ENCODE peak calls at places on chromosomes 3 and 15, in nine cellular contexts. B, E, S, V, R, L, Z, M and X are unnamed samples.

GRCh38 chr15:38651328-38652038 is 86.9 kb upstream of the RASGRP1 start:
- DNase-seq in M (no peak), S (no peak), R (no peak), Z (no peak), L (no peak), B (no peak), E (peak), V (no peak), X (no peak)

GRCh38 chr15:59999558-60000112 is 4.5 kb upstream of the FOXB1 start:
- DNase-seq in S (no peak), L (no peak), M (no peak), V (no peak), Z (no peak), R (no peak), B (no peak), E (no peak), X (no peak)

GRCh38 chr3:167066977-167067843 is 312.9 kb downstream of the ZBBX start:
- DNase-seq in Z (no peak), L (no peak), S (no peak), B (no peak), V (peak), R (no peak), E (no peak), M (no peak), X (no peak)

GRCh38 chr3:71512000-71512399 is 71.5 kb downstream of the FOXP1 start:
- DNase-seq in V (no peak), R (no peak), M (no peak), S (no peak), L (no peak), B (no peak), Z (no peak), E (peak), X (no peak)

GRCh38 chr3:12902181-12902999 is 61.0 kb upstream of the RPL32 start:
- DNase-seq in L (no peak), B (no peak), R (no peak), V (peak), M (no peak), Z (no peak), S (no peak), E (no peak), X (no peak)

GRCh38 chr3:98901032-98901464 is 447 bp downstream of the DCBLD2 start:
- DNase-seq in E (no peak), L (peak), V (peak), R (peak), Z (peak), B (peak), M (peak), S (peak), X (no peak)

GRCh38 chr3:101279765-101280385 is 40.5 kb downstream of the IMPG2 start:
- DNase-seq in V (no peak), E (no peak), B (no peak), Z (no peak), L (no peak), R (no peak), M (no peak), S (peak), X (no peak)

GRCh38 chr3:132804498-132804897 is 82.3 kb upstream of the NPHP3 start:
- DNase-seq in Z (no peak), S (peak), V (no peak), L (peak), E (no peak), R (no peak), M (no peak), B (no peak), X (no peak)

GRCh38 chr3:46948830-46949671 is 27.5 kb downstream of the CCDC12 start:
- DNase-seq in L (no peak), Z (no peak), E (peak), B (no peak), R (peak), V (peak), M (no peak), S (no peak), X (no peak)

GRCh38 chr15:59406446-59406845 is 31.5 kb upstream of the FAM81A start:
- DNase-seq in S (no peak), L (no peak), V (no peak), M (no peak), B (no peak), Z (no peak), E (no peak), R (no peak), X (no peak)

GRCh38 chr3:192816274-192816853 is 89.0 kb upstream of the FGF12 start:
- DNase-seq in Z (peak), L (peak), V (no peak), R (peak), M (no peak), S (peak), B (no peak), E (no peak), X (no peak)

GRCh38 chr3:42983927-42984326 is 4.8 kb downstream of the GASK1A start:
- DNase-seq in L (no peak), S (peak), M (no peak), Z (no peak), R (no peak), B (no peak), E (no peak), V (no peak), X (no peak)

GRCh38 chr3:57956119-57956832 is 51.9 kb upstream of the FLNB start:
- DNase-seq in M (no peak), B (no peak), V (no peak), R (peak), S (peak), Z (peak), E (no peak), L (peak), X (no peak)

GRCh38 chr3:142724682-142725351 is 983 bp downstream of the TRPC1 start:
- DNase-seq in B (peak), E (peak), L (no peak), V (peak), Z (peak), S (peak), R (peak), M (peak), X (peak)

GRCh38 chr15:67879440-67880129 is 39.7 kb upstream of the RNU6-1 start:
- DNase-seq in Z (no peak), E (no peak), V (no peak), B (no peak), M (no peak), L (no peak), S (no peak), R (no peak), X (no peak)

GRCh38 chr3:186519021-186519658 is 25.0 kb downstream of the CRYGS start:
- DNase-seq in L (no peak), V (no peak), S (no peak), R (no peak), M (no peak), E (peak), Z (no peak), B (no peak), X (no peak)

GRCh38 chr3:50648944-50649343 is 25.8 kb upstream of the DOCK3 start:
- DNase-seq in V (no peak), B (no peak), L (no peak), S (no peak), Z (no peak), M (no peak), E (no peak), R (no peak), X (no peak)

GRCh38 chr3:105368575-105369500 is 2.1 kb downstream of the ALCAM start:
- DNase-seq in V (peak), B (peak), E (peak), L (peak), R (peak), M (peak), Z (peak), S (peak), X (no peak)

GRCh38 chr3:151460240-151460639 is 621 bp downstream of the IGSF10 start:
- DNase-seq in Z (no peak), L (peak), B (no peak), V (no peak), S (peak), R (no peak), E (no peak), M (no peak), X (no peak)

GRCh38 chr15:99536422-99537033 is 29.3 kb upstream of the MEF2A start:
- DNase-seq in S (peak), B (peak), E (no peak), M (peak), Z (peak), L (peak), R (no peak), V (no peak), X (no peak)

GRCh38 chr3:71510485-71510884 is 73.0 kb downstream of the FOXP1 start:
- DNase-seq in B (no peak), S (peak), L (peak), V (no peak), M (no peak), E (no peak), Z (peak), R (peak), X (no peak)

GRCh38 chr3:183253961-183254815 is 1.1 kb downstream of the B3GNT5 start:
- DNase-seq in L (peak), V (peak), E (no peak), M (peak), S (peak), B (peak), R (peak), Z (peak), X (no peak)

DNA sequence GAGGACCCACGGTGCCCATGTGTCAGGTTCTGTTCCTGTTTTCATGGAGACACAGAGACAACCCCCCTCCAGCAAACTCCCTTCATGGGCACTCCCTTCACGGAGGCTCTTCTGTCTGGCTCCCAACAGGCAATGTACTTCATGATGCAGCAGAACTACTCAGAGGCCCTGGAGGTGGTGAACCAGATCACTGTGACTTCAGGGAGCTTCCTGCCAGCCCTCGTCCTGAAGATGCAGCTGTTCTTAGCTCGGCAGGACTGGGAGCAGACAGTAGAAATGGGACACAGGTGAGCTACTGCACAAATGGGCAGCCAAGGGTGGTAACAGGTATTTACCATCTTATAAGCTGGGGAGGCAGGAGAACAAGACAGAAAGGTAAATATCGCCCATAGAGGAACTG is 7.0 kb downstream of the TTC21A start:
- DNase-seq in B (no peak), S (no peak), V (no peak), R (no peak), M (no peak), Z (no peak), E (no peak), L (no peak), X (no peak)
- H3K4me3 ChIP-seq in B (no peak), S (no peak), V (no peak), R (no peak), M (no peak), Z (no peak), E (no peak), L (no peak), X (no peak)

GRCh38 chr3:10173926-10174435 is 9.3 kb downstream of the IRAK2 start:
- DNase-seq in V (peak), L (peak), E (peak), B (peak), Z (peak), M (peak), R (peak), S (peak), X (no peak)
- H3K27ac ChIP-seq in V (peak), L (no peak), E (peak), B (peak), Z (peak), M (peak), R (peak), S (peak), X (no peak)

GRCh38 chr3:129181834-129182233 is 1.9 kb downstream of the CNBP start:
- DNase-seq in M (no peak), V (no peak), E (no peak), Z (no peak), R (no peak), B (no peak), L (no peak), S (no peak), X (no peak)

GRCh38 chr3:129182390-129183180 is 1.1 kb downstream of the CNBP start:
- DNase-seq in M (no peak), Z (peak), B (no peak), L (peak), R (no peak), E (no peak), V (no peak), S (peak), X (no peak)

GRCh38 chr3:129183569-129184395 is at the start of gene CNBP:
- DNase-seq in Z (peak), S (peak), L (peak), B (peak), V (peak), R (peak), M (peak), E (peak), X (peak)

GRCh38 chr3:129184396-129184656 is 630 bp upstream of the CNBP start:
- DNase-seq in R (peak), M (no peak), S (peak), V (no peak), Z (no peak), B (no peak), E (no peak), L (peak), X (no peak)

DNA sequence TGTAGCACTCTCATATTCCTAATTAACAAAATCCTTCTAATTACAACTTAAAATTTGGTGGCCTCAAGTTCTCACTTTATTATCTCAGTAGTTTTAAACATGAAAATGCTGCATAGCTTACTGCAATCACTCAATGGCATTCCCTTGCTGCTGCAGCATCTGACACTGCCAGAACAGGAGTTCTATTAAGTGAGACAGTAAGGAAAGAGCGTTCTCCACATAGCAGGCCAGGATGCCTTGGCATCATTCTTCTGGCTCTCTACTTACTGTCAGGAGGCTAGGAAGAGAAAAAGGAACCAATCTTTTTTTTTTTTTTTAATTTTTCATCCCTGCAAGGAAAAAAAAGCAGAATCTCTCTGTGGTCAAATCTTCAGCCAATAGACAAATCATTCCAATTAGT is 3.2 kb downstream of the CNBP start:
- DNase-seq in Z (no peak), V (no peak), S (peak), R (no peak), B (no peak), E (no peak), L (peak), M (no peak), X (no peak)
- H3K4me3 ChIP-seq in Z (no peak), V (peak), S (peak), R (peak), B (no peak), E (peak), L (no peak), M (peak), X (no peak)

GRCh38 chr15:31471731-31472430 is 145.2 kb downstream of the KLF13 start:
- DNase-seq in M (peak), S (peak), B (no peak), L (peak), E (peak), V (no peak), R (no peak), Z (no peak), X (no peak)
- H3K27ac ChIP-seq in M (peak), S (peak), B (no peak), L (no peak), E (peak), V (no peak), R (no peak), Z (no peak), X (no peak)

GRCh38 chr3:169497567-169498257 is 165.8 kb downstream of the MECOM start:
- DNase-seq in R (no peak), Z (peak), V (no peak), B (no peak), E (no peak), S (no peak), M (no peak), L (peak), X (no peak)
- H3K4me3 ChIP-seq in R (no peak), Z (no peak), V (no peak), B (no peak), E (no peak), S (no peak), M (no peak), L (no peak), X (no peak)